ENCODE peak calls at places on chromosome 19, in five cellular contexts. T is AG09309; J is naive thymus-derived CD4-positive, alpha-beta T cell; K is fibroblast of mammary gland; U is endothelial cell. Q is an unnamed sample.

GRCh38 chr19:3963458-3964255 is 7.2 kb downstream of the DAPK3 start:
- DNase-seq in T (no peak), J (no peak), K (no peak), U (no peak), Q (no peak)

GRCh38 chr19:1251503-1252220 is 3.3 kb downstream of the MIDN start:
- DNase-seq in T (no peak), J (peak), K (no peak), U (peak), Q (no peak)

GRCh38 chr19:13103961-13104847 is 1.5 kb upstream of the LYL1 start:
- DNase-seq in T (no peak), J (peak), K (no peak), U (peak), Q (no peak)

GRCh38 chr19:35090795-35091214 is 24.8 kb upstream of the FXYD3 start:
- DNase-seq in T (no peak), J (no peak), K (no peak), U (no peak), Q (no peak)

GRCh38 chr19:49472936-49473335 is 1.1 kb upstream of the FLT3LG start:
- DNase-seq in T (no peak), J (no peak), K (no peak), U (no peak), Q (no peak)

GRCh38 chr19:3712663-3713531 is 4.7 kb downstream of the TJP3 start:
- DNase-seq in T (no peak), J (no peak), K (no peak), U (no peak), Q (no peak)

GRCh38 chr19:40411958-40412499 is 1.1 kb downstream of the PRX start:
- DNase-seq in T (no peak), J (no peak), K (no peak), U (no peak), Q (no peak)

GRCh38 chr19:46824887-46825730 is 25.5 kb downstream of the AP2S1 start:
- DNase-seq in T (no peak), J (no peak), K (peak), U (no peak), Q (no peak)

GRCh38 chr19:10672529-10673150 is 18.5 kb downstream of the ILF3 start:
- DNase-seq in T (no peak), J (no peak), K (peak), U (no peak), Q (no peak)

GRCh38 chr19:30590596-30591229 is 218.5 kb downstream of the ZNF536 start:
- DNase-seq in T (no peak), J (no peak), K (no peak), U (no peak), Q (no peak)

GRCh38 chr19:45640849-45641273 is 1.7 kb upstream of the EML2 start:
- DNase-seq in T (no peak), J (no peak), K (no peak), U (no peak), Q (peak)

GRCh38 chr19:45917421-45918091 is 3.0 kb upstream of the NANOS2 start:
- DNase-seq in T (no peak), J (no peak), K (no peak), U (no peak), Q (no peak)

GRCh38 chr19:2361259-2362038 is 1.4 kb downstream of the TMPRSS9 start:
- DNase-seq in T (no peak), J (no peak), K (no peak), U (no peak), Q (no peak)

GRCh38 chr19:6215701-6216235 is 64.0 kb downstream of the MLLT1 start:
- DNase-seq in T (no peak), J (no peak), K (no peak), U (no peak), Q (no peak)

GRCh38 chr19:7691497-7691896 is 10.4 kb downstream of the FCER2 start:
- DNase-seq in T (no peak), J (no peak), K (no peak), U (no peak), Q (no peak)

GRCh38 chr19:12834976-12835757 is 788 bp upstream of the RTBDN start:
- DNase-seq in T (no peak), J (no peak), K (no peak), U (no peak), Q (peak)

GRCh38 chr19:41362143-41362847 is 1.7 kb downstream of the B9D2 start:
- DNase-seq in T (no peak), J (no peak), K (no peak), U (no peak), Q (no peak)

GRCh38 chr19:56301152-56301551 is 13.5 kb downstream of the ZSCAN5A start:
- DNase-seq in T (no peak), J (no peak), K (no peak), U (no peak), Q (no peak)

GRCh38 chr19:3987619-3988371 is 2.5 kb upstream of the EEF2 start:
- DNase-seq in T (no peak), J (peak), K (peak), U (peak), Q (peak)

GRCh38 chr19:10088949-10089554 is 2.9 kb downstream of the SHFL start:
- DNase-seq in T (no peak), J (no peak), K (no peak), U (no peak), Q (no peak)

GRCh38 chr19:51702103-51702753 is 9.1 kb downstream of the SPACA6 start:
- DNase-seq in T (no peak), J (peak), K (peak), U (peak), Q (no peak)

GRCh38 chr19:38656171-38656981 is 8.9 kb downstream of the ACTN4 start:
- DNase-seq in T (no peak), J (peak), K (peak), U (no peak), Q (peak)

GRCh38 chr19:13154241-13154778 is 4.1 kb downstream of the IER2 start:
- DNase-seq in T (peak), J (peak), K (peak), U (peak), Q (no peak)

GRCh38 chr19:5913739-5914357 is at the start of gene CAPS:
- DNase-seq in T (peak), J (no peak), K (peak), U (no peak), Q (no peak)

GRCh38 chr19:42442833-42443232 is at the start of gene CXCL17:
- DNase-seq in T (no peak), J (no peak), K (no peak), U (no peak), Q (no peak)

GRCh38 chr19:1513492-1514294 is 874 bp upstream of the ADAMTSL5 start:
- DNase-seq in T (no peak), J (peak), K (peak), U (peak), Q (no peak)

GRCh38 chr19:38183227-38183914 is 40.7 kb downstream of the DPF1 start:
- DNase-seq in T (no peak), J (no peak), K (peak), U (peak), Q (no peak)

GRCh38 chr19:14497347-14497921 is 1.5 kb upstream of the GIPC1 start:
- DNase-seq in T (no peak), J (no peak), K (no peak), U (no peak), Q (no peak)

GRCh38 chr19:12841094-12841493 is 2.8 kb downstream of the MAST1 start:
- DNase-seq in T (no peak), J (no peak), K (peak), U (peak), Q (no peak)

GRCh38 chr19:15935167-15935702 is 906 bp upstream of the CYP4F11 start:
- DNase-seq in T (no peak), J (no peak), K (no peak), U (no peak), Q (no peak)

GRCh38 chr19:45179848-45180370 is 1.3 kb downstream of the BLOC1S3 start:
- DNase-seq in T (no peak), J (no peak), K (no peak), U (no peak), Q (no peak)

GRCh38 chr19:46848389-46848788 is 2.3 kb downstream of the AP2S1 start:
- DNase-seq in T (no peak), J (no peak), K (no peak), U (no peak), Q (no peak)

GRCh38 chr19:43784251-43784980 is 3.6 kb upstream of the KCNN4 start:
- DNase-seq in T (peak), J (peak), K (peak), U (no peak), Q (peak)

GRCh38 chr19:48446579-48446978 is 796 bp downstream of the GRWD1 start:
- DNase-seq in T (no peak), J (no peak), K (no peak), U (no peak), Q (no peak)

GRCh38 chr19:1814833-1815604 is 2.9 kb upstream of the ATP8B3 start:
- DNase-seq in T (no peak), J (no peak), K (no peak), U (no peak), Q (no peak)

GRCh38 chr19:18091217-18091608 is 4.5 kb upstream of the IL12RB1 start:
- DNase-seq in T (no peak), J (peak), K (no peak), U (no peak), Q (peak)

GRCh38 chr19:42475366-42475765 is 32.6 kb upstream of the CXCL17 start:
- DNase-seq in T (no peak), J (no peak), K (no peak), U (no peak), Q (no peak)

Q was measured in Jurkat, Clone E6-1.